ENCODE peak calls at places on chromosome 1, in four cellular contexts. A is astrocyte of the spinal cord; O is posterior vena cava; P is stimulated activated CD8-positive, alpha-beta memory T cell treated with anti-CD3 and anti-CD28 coated beads, Interleukin-12 subunit alpha, Interleukin-12 subunit beta, amount 100 ng/mL, for 1 hour. K is an unnamed sample.

GRCh38 chr1:112889052-112889451 is 66.9 kb downstream of the SLC16A1 start:
- DNase-seq in A (no peak), O (no peak), P (no peak), K (no peak)

GRCh38 chr1:203219934-203220333 is 9.5 kb downstream of the CHIT1 start:
- DNase-seq in A (no peak), O (no peak), P (no peak), K (no peak)

GRCh38 chr1:32717503-32717902 is 14.9 kb upstream of the SYNC start:
- DNase-seq in A (no peak), O (no peak), P (no peak), K (no peak)

GRCh38 chr1:96520542-96520941 is 201.0 kb upstream of the PTBP2 start:
- DNase-seq in A (peak; percentile 42), O (no peak), P (no peak), K (no peak)

GRCh38 chr1:42971848-42972291 is 13.2 kb upstream of the SLC2A1 start:
- DNase-seq in A (peak; percentile 70), O (peak; percentile 26), P (no peak), K (no peak)

GRCh38 chr1:109863699-109864062 is 47.0 kb upstream of the CSF1 start:
- DNase-seq in A (peak; percentile 22), O (no peak), P (no peak), K (no peak)

GRCh38 chr1:227449051-227449450 is 114.3 kb upstream of the ZNF678 start:
- DNase-seq in A (no peak), O (no peak), P (no peak), K (peak; percentile 10)

GRCh38 chr1:37042506-37042905 is 8.2 kb upstream of the GRIK3 start:
- DNase-seq in A (no peak), O (no peak), P (no peak), K (no peak)

GRCh38 chr1:118158918-118159317 is 26.1 kb downstream of the SPAG17 start:
- DNase-seq in A (peak; percentile 71), O (no peak), P (no peak), K (no peak)

GRCh38 chr1:228423399-228424053 is 6.9 kb upstream of the TRIM17 start:
- DNase-seq in A (no peak), O (peak; percentile 46), P (no peak), K (no peak)

GRCh38 chr1:51190996-51191395 is 45.1 kb upstream of the RNF11 start:
- DNase-seq in A (no peak), O (no peak), P (no peak), K (no peak)

GRCh38 chr1:165356876-165357275 is 361 bp upstream of the LMX1A start:
- DNase-seq in A (no peak), O (no peak), P (no peak), K (no peak)